ENCODE peak calls at places on chromosomes 5 and 9, in nine cellular contexts. S is aorta, C is gastrocnemius medialis, G is cardiac muscle cell, H is A549, A is heart right ventricle, L is prostate gland, Q is uterus, T is spleen. O is an unnamed sample.

GRCh38 chr5:163712011-163712410 is 206.6 kb downstream of the MAT2B start:
- DNase-seq in G (no peak), T (no peak), A (no peak), L (no peak), Q (no peak), S (no peak), H (no peak), C (no peak), O (no peak)

GRCh38 chr9:87525546-87526303 is 28.1 kb downstream of the DAPK1 start:
- DNase-seq in H (no peak), T (no peak), G (no peak), Q (no peak), C (no peak), S (no peak), A (no peak), L (no peak), O (no peak)

GRCh38 chr9:110255064-110255416 is 1.3 kb downstream of the TXN start:
- DNase-seq in T (peak; percentile 82), G (peak; percentile 26), L (peak; percentile 6), A (no peak), H (no peak), Q (no peak), S (peak; percentile 40), C (no peak), O (no peak)

GRCh38 chr9:137423810-137424291 is 658 bp downstream of the NOXA1 start:
- DNase-seq in A (no peak), H (no peak), G (no peak), S (peak; percentile 81), T (peak; percentile 87), L (no peak), Q (peak; percentile 41), C (no peak), O (no peak)

GRCh38 chr5:153952057-153952456 is 86.7 kb downstream of the FAM114A2 start:
- DNase-seq in L (no peak), H (no peak), S (no peak), C (no peak), G (no peak), Q (no peak), A (no peak), T (no peak), O (no peak)

GRCh38 chr5:56075361-56075760 is 80.6 kb upstream of the IL6ST start:
- DNase-seq in H (no peak), S (no peak), L (no peak), A (peak; percentile 33), Q (peak; percentile 75), G (no peak), C (peak; percentile 30), T (no peak), O (peak; percentile 69)

GRCh38 chr5:67094476-67095300 is 101.9 kb downstream of the CD180 start:
- DNase-seq in T (no peak), Q (peak; percentile 18), A (no peak), H (no peak), L (no peak), C (peak; percentile 10), G (peak; percentile 39), S (no peak), O (no peak)

GRCh38 chr5:40736103-40736875 is 19.5 kb downstream of the TTC33 start:
- DNase-seq in L (no peak), S (no peak), H (peak; percentile 63), G (peak; percentile 52), C (no peak), Q (no peak), A (no peak), T (no peak), O (no peak)

GRCh38 chr5:86885489-86886225 is 267.9 kb downstream of the COX7C start:
- DNase-seq in G (no peak), T (no peak), A (peak; percentile 7), S (no peak), C (no peak), H (no peak), Q (no peak), L (no peak), O (no peak)

GRCh38 chr9:34581318-34581717 is 8.2 kb downstream of the CNTFR start:
- DNase-seq in G (no peak), C (no peak), Q (no peak), A (no peak), T (no peak), H (no peak), S (no peak), L (no peak), O (no peak)
- H3K4me1 ChIP-seq in G (peaks cover 29% of the 10 kb centered on the region), C (peaks cover 17% of the 10 kb centered on the region), Q (no peaks in the 10 kb centered on the region), A (peaks cover 19% of the 10 kb centered on the region), T (peaks cover 50% of the 10 kb centered on the region), H (no peaks in the 10 kb centered on the region), S (no peaks in the 10 kb centered on the region), L (no peaks in the 10 kb centered on the region), O (peaks cover 33% of the 10 kb centered on the region)

DNA sequence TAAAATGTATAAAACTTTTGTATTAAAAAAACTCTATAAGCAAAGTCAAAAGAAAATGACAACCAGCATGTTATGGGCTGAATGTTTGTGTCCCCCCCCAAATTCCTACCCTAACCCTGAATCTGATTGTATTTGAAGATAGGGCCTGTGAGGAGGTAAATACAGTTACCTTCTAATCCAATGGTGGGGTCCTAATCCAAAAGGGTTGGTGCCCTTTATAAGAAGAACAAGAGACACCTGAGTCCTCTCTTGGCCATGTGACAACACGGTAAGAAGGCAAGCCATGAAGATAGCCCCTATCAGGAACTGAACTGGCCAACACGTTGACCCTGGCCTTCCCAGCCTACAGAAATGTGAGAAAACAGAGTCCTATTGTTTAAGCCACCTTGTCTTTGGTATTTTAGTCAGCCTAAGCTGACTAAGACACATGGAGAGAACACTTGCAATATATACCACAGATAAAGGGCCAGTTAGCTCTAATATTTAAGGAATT is 49.7 kb upstream of the AKNA start:
- DNase-seq in A (no peak), L (no peak), Q (no peak), S (no peak), G (no peak), H (no peak), C (no peak), T (peak; percentile 2), O (no peak)
- H3K27ac ChIP-seq in A (no peak overlapping the region), L (no peak overlapping the region), Q (no peak overlapping the region), S (no peak overlapping the region), G (no peak overlapping the region), H (no peak overlapping the region), C (no peak overlapping the region), T (no peak overlapping the region), O (no peak overlapping the region)

GRCh38 chr9:37417857-37418618 is 4.5 kb upstream of the GRHPR start:
- DNase-seq in A (no peak), C (no peak), G (no peak), T (peak; percentile 63), H (peak; percentile 73), L (no peak), Q (no peak), S (no peak), O (no peak)
- H3K9me3 ChIP-seq in A (no peaks in the 10 kb centered on the region), C (no peaks in the 10 kb centered on the region), G (no peaks in the 10 kb centered on the region), T (no peaks in the 10 kb centered on the region), H (no peaks in the 10 kb centered on the region), L (no peaks in the 10 kb centered on the region), Q (no peaks in the 10 kb centered on the region), S (no peaks in the 10 kb centered on the region), O (no peaks in the 10 kb centered on the region)

GRCh38 chr9:70111042-70111602 is 67.5 kb downstream of the MAMDC2 start:
- DNase-seq in S (peak; percentile 89), L (peak; percentile 62), A (peak; percentile 79), C (peak; percentile 57), G (peak; percentile 77), T (peak; percentile 85), Q (peak; percentile 85), H (peak; percentile 66), O (peak; percentile 93)
- H3K4me1 ChIP-seq in S (no peaks in the 10 kb centered on the region), L (no peaks in the 10 kb centered on the region), A (peaks cover 16% of the 10 kb centered on the region), C (no peaks in the 10 kb centered on the region), G (no peaks in the 10 kb centered on the region), T (peaks cover 16% of the 10 kb centered on the region), Q (peaks cover 9% of the 10 kb centered on the region), H (no peaks in the 10 kb centered on the region), O (peaks cover 37% of the 10 kb centered on the region)

O was measured in right atrium auricular region.